ENCODE peak calls at places on chromosomes 11 and 22, in four cellular contexts. Z, A, J and L are unnamed samples.

GRCh38 chr11:111557425-111558111 is 17.0 kb downstream of the LAYN start:
- DNase-seq in Z (no peak), J (peak; percentile 94), A (no peak), L (peak; percentile 86)

GRCh38 chr11:16456366-16456765 is 100.0 kb upstream of the SOX6 start:
- DNase-seq in Z (no peak), A (peak; percentile 1), J (no peak), L (no peak)

GRCh38 chr22:29762263-29762662 is 4.5 kb downstream of the ZMAT5 start:
- DNase-seq in A (no peak), J (no peak), Z (no peak), L (no peak)

GRCh38 chr11:111826322-111826950 is 44.9 kb downstream of the ALG9 start:
- DNase-seq in Z (no peak), A (no peak), J (no peak), L (no peak)

GRCh38 chr11:59849129-59849528 is 3.8 kb upstream of the CBLIF start:
- DNase-seq in A (no peak), J (peak; percentile 8), Z (no peak), L (no peak)

GRCh38 chr11:48043111-48043997 is 63.0 kb downstream of the PTPRJ start:
- DNase-seq in J (no peak), Z (no peak), A (no peak), L (no peak)

GRCh38 chr22:31105282-31105929 is 2.0 kb downstream of the SELENOM start:
- DNase-seq in J (no peak), A (no peak), Z (no peak), L (peak; percentile 62)

GRCh38 chr11:45843158-45843924 is 3.9 kb upstream of the CRY2 start:
- DNase-seq in J (peak; percentile 95), Z (peak; percentile 79), A (peak; percentile 93), L (peak; percentile 91)

GRCh38 chr11:10885703-10886363 is 28.0 kb upstream of the ZBED5 start:
- DNase-seq in J (peak; percentile 54), Z (no peak), A (no peak), L (no peak)

GRCh38 chr22:38776086-38776485 is 17.9 kb downstream of the DNAL4 start:
- DNase-seq in Z (no peak), A (no peak), J (no peak), L (no peak)
- H2BK120ac ChIP-seq in Z (no peak overlapping the region), A (no peak overlapping the region), J (no peak overlapping the region), L (no peak overlapping the region)

GRCh38 chr11:65947603-65948125 is 2.4 kb downstream of the TSGA10IP start:
- DNase-seq in Z (no peak), J (no peak), A (no peak), L (no peak)
- H4K8ac ChIP-seq in Z (no peak overlapping the region), J (no peak overlapping the region), A (no peak overlapping the region), L (no peak overlapping the region)

DNA sequence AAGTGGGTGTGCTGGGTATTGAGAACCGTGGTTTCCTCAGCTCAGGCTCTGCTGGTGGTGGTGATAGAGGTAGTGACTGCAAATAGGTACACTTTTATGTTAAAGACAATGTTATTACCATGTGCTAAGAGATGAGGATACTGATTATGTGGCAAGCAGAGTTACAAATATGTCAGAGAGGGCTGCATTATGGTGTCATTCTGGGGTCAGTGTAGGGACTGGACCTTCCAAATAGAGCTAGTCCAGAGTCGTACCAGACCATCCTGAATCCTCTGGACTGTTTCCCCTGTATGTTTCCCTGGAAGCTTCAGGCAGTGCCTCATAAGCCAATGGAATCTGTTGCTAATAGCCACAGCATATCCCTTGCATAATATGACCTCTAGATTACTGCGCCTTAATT is at the start of gene DNAJB7:
- DNase-seq in Z (no peak), A (no peak), J (peak; percentile 16), L (no peak)
- H2BK5ac ChIP-seq in Z (no peak within 1 kb of the TSS), A (no peak within 1 kb of the TSS), J (no peak within 1 kb of the TSS), L (no peak within 1 kb of the TSS)

DNA sequence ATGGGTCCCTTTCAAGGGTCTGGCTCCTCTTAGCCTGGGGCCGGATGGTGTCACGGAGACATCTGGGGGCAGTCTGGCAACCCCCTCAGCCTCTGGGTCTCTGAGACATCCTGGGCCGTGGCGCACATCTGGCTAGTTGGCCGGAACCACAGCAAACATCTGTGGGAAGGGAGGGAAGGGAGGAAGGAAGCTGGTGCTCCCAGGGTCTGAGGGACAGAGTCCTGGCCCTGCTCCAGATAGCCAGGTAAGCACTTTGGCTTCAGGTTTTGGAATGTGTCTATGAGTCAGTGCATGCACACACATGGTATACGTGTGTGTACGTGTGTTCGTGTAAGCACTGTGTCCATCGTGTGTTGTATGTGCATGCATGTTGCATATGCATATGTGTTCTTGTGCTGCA is 225.1 kb downstream of the MN1 start:
- DNase-seq in Z (no peak), J (no peak), A (no peak), L (no peak)
- H2BK120ac ChIP-seq in Z (peak overlapping the region; percentile 17), J (no peak overlapping the region), A (no peak overlapping the region), L (no peak overlapping the region)

GRCh38 chr11:5367461-5368074 is 16.0 kb upstream of the OR51M1 start:
- DNase-seq in Z (no peak), J (peak; percentile 29), A (no peak), L (no peak)
- H4K8ac ChIP-seq in Z (no peak overlapping the region), J (no peak overlapping the region), A (no peak overlapping the region), L (no peak overlapping the region)

GRCh38 chr11:18865261-18865660 is 73.7 kb upstream of the PTPN5 start:
- DNase-seq in Z (no peak), A (no peak), J (no peak), L (no peak)
- H2BK5ac ChIP-seq in Z (no peak overlapping the region), A (no peak overlapping the region), J (no peak overlapping the region), L (no peak overlapping the region)

DNA sequence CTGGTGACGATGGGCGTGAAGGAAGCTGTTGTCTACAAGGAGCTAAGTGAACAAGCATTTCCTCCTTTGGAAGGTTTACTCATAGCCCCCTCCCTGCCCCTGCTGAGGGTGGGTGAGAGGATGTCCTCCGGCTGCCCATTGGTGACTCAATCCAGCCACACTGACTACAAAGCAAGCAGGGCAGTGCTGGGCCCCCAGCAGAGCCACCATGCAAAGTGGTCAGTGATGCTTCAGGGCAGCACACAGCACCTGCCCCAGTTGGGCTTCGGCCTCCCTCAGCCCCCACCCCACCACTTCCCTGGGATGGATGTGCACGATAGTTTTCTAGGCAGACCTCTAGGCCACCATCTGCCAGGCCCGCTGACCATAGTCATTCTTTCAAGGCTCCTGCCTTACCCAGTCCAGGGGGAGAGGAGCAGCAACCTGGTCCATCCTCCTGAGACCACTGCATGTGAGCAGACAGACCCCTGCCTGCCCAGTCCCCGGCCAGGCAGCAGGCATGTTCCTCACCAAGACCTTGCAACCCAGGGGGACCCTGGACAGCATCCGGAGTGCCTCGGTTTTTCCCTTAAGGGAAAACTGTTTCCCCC is 125.1 kb downstream of the BCR start:
- DNase-seq in J (peak; percentile 82), Z (no peak), A (no peak), L (no peak)
- H2BK120ac ChIP-seq in J (peak overlapping the region; percentile 2), Z (no peak overlapping the region), A (no peak overlapping the region), L (no peak overlapping the region)